ENCODE peak calls at places on chromosome 11, in five cellular contexts. P is CD4-positive, alpha-beta T cell; O is Calu3; I is HL-60; L is cardiac muscle cell. E is an unnamed sample.

GRCh38 chr11:24592342-24592741 is 95.5 kb downstream of the LUZP2 start:
- DNase-seq in I (no peak), L (no peak), P (no peak), O (no peak), E (no peak)

GRCh38 chr11:103877221-103877620 is 159.2 kb upstream of the DDI1 start:
- DNase-seq in P (no peak), O (no peak), L (no peak), I (no peak), E (no peak)

GRCh38 chr11:72294566-72295395 is 50.8 kb upstream of the PHOX2A start:
- DNase-seq in P (no peak), O (no peak), I (no peak), L (no peak), E (no peak)

GRCh38 chr11:93655581-93656255 is 5.8 kb upstream of the CEP295 start:
- DNase-seq in I (no peak), L (no peak), P (no peak), O (no peak), E (no peak)

GRCh38 chr11:27193434-27194225 is 153.0 kb downstream of the BBOX1 start:
- DNase-seq in O (no peak), I (no peak), P (no peak), L (no peak), E (no peak)

GRCh38 chr11:1786466-1786865 is 22.7 kb upstream of the CTSD start:
- DNase-seq in L (no peak), P (no peak), I (no peak), O (no peak), E (no peak)

GRCh38 chr11:69430566-69430965 is 50.9 kb upstream of the LINC01488 start:
- DNase-seq in I (no peak), P (no peak), L (no peak), O (no peak), E (no peak)

GRCh38 chr11:115535781-115536180 is 31.6 kb upstream of the CADM1 start:
- DNase-seq in P (no peak), O (no peak), I (no peak), L (peak), E (no peak)

GRCh38 chr11:123653997-123654565 is 343 bp downstream of the SCN3B start:
- DNase-seq in O (peak), I (no peak), P (peak), L (peak), E (no peak)

GRCh38 chr11:123659311-123659710 is 4.9 kb upstream of the SCN3B start:
- DNase-seq in L (no peak), I (no peak), P (no peak), O (no peak), E (no peak)

GRCh38 chr11:123653405-123653996 is 923 bp downstream of the SCN3B start:
- DNase-seq in I (no peak), L (no peak), P (no peak), O (peak), E (no peak)

GRCh38 chr11:123650901-123651300 is 3.5 kb downstream of the SCN3B start:
- DNase-seq in I (no peak), O (no peak), L (no peak), P (no peak), E (no peak)

GRCh38 chr11:123654566-123655081 is at the start of gene SCN3B:
- DNase-seq in I (no peak), O (peak), P (peak), L (peak), E (no peak)
- TF ChIP-seq CTCF in I (no peak), O (no peak), P (no peak), L (no peak), E (no peak)

GRCh38 chr11:120226714-120227113 is 13.2 kb upstream of the POU2F3 start:
- DNase-seq in I (no peak), L (no peak), P (no peak), O (no peak), E (no peak)

GRCh38 chr11:120227228-120227852 is 12.6 kb upstream of the POU2F3 start:
- DNase-seq in P (no peak), I (no peak), L (no peak), O (no peak), E (no peak)

GRCh38 chr11:120229451-120230424 is 10.2 kb upstream of the POU2F3 start:
- DNase-seq in L (peak), O (peak), I (peak), P (no peak), E (no peak)

GRCh38 chr11:120230433-120231071 is 9.4 kb upstream of the POU2F3 start:
- DNase-seq in I (no peak), O (no peak), L (no peak), P (no peak), E (no peak)

DNA sequence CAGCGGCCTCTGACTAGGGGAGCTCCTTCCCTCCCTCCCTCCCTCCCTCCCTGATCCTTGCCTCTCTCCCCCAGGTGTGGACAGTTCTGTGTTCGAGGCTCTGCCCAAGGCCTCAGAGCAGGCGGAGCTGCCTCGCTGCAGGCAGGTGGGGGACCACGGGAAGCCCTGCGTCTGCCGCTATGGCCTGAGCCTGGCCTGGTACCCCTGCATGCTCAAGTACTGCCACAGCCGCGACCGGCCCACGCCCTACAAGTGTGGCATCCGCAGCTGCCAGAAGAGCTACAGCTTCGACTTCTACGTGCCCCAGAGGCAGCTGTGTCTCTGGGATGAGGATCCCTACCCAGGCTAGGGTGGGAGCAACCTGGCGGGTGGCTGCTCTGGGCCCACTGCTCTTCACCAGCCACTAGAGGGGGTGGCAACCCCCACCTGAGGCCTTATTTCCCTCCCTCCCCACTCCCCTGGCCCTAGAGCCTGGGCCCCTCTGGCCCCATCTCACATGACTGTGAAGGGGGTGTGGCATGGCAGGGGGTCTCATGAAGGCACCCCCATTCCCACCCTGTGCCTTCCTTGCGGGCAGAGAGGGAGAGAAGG is 11.1 kb upstream of the POU2F3 start:
- DNase-seq in O (no peak), P (no peak), L (no peak), I (no peak), E (no peak)
- TF ChIP-seq CTCF in O (no peak), P (no peak), L (no peak), I (no peak), E (no peak)

DNA sequence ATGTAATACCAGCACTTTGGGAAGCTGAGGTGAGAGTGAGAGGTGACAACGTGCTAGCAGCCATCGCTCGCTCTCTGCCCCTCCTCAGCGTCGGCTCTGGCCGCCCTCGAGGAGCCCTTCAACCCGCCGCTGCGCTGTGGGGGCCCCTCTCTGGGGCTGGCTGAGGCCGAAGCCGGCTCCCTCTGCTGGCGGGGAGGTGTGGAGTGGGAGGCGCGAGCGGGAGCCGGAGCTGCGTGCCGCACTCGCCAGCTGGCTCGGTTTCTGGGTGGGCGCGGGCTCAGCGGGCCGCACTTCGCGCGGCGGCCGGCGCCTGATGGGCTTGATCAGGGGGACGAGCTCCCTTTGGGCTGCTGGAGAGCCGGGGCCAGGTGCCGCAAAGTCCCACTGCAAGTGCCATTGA is 98.9 kb upstream of the UBASH3B start:
- DNase-seq in L (peak), P (peak), I (no peak), O (no peak), E (no peak)
- TF ChIP-seq CTCF in L (peak), P (no peak), I (no peak), O (no peak), E (no peak)

DNA sequence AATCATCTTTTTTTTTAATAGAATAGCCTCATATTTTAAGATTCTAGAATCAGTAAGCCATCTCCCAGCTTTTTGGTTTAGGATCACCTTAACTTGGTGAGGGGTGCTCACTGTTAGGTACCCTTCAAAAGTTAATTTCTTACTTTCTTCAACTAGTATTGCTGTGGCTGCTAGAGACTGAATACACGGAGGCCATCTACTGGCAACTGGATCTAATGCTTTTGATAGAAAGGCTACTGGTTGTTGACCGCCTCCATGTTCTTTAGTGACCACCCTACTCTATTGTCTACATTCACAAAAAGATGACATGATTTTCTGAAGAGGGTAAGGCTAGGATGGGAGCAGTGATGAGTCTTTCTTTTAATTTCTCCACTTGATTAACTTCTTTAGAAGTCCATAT is 16.7 kb upstream of the ALDH3B2 start:
- DNase-seq in O (no peak), L (peak), I (peak), P (no peak), E (no peak)
- TF ChIP-seq CTCF in O (peak), L (peak), I (no peak), P (peak), E (no peak)

GRCh38 chr11:67194096-67194495 is 72.2 kb upstream of the GRK2 start:
- DNase-seq in O (no peak), I (no peak), P (no peak), L (no peak), E (no peak)

GRCh38 chr11:67199751-67200150 is 66.5 kb upstream of the GRK2 start:
- DNase-seq in P (no peak), O (no peak), I (no peak), L (no peak), E (no peak)

GRCh38 chr11:67197606-67198005 is 68.7 kb upstream of the GRK2 start:
- DNase-seq in L (no peak), I (no peak), O (no peak), P (no peak), E (no peak)

DNA sequence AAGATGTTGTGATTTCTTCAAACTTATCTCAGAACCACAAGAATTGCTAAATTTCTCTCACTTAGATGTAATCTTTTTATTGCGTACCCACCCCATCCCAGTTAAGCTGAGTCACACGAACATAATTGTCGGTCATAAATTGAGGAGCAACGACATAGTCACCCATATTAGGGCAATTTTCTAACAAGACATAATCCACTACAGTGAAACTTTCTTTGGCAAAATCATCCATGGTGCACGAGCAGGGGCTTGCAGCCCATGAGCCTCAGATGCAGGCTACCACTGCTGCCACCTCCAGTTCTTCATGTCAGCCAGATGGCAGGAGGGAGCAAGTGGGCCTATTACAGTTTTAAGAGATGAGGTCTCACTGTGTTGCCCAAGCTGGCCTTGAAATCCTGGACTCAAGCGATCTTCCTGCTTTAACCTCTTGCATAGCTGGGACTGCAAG is 70.3 kb upstream of the GRK2 start:
- DNase-seq in O (no peak), L (no peak), P (no peak), I (peak), E (no peak)
- TF ChIP-seq CTCF in O (no peak), L (no peak), P (no peak), I (no peak), E (no peak)

GRCh38 chr11:119046489-119046888 is 10.5 kb downstream of the HYOU1 start:
- DNase-seq in L (no peak), P (no peak), O (no peak), I (no peak), E (no peak)

GRCh38 chr11:119041821-119042514 is 11.3 kb upstream of the SLC37A4 start:
- DNase-seq in I (no peak), P (no peak), L (no peak), O (no peak), E (no peak)

GRCh38 chr11:119047205-119047604 is 9.8 kb downstream of the HYOU1 start:
- DNase-seq in P (no peak), O (no peak), L (no peak), I (no peak), E (no peak)

GRCh38 chr11:119048644-119049043 is 8.4 kb downstream of the HYOU1 start:
- DNase-seq in L (no peak), I (no peak), O (no peak), P (no peak), E (no peak)

GRCh38 chr11:119044708-119045107 is 12.3 kb downstream of the HYOU1 start:
- DNase-seq in O (no peak), L (no peak), P (no peak), I (no peak), E (no peak)
- TF ChIP-seq CTCF in O (no peak), L (no peak), P (no peak), I (no peak), E (peak)

GRCh38 chr11:61581030-61581928 is at the start of gene SYT7:
- DNase-seq in O (peak), L (peak), P (peak), I (peak), E (peak)
- TF ChIP-seq CTCF in O (no peak), L (peak), P (no peak), I (no peak), E (no peak)

GRCh38 chr11:17276236-17277023 is at the start of gene NUCB2:
- DNase-seq in L (peak), I (peak), P (peak), O (peak), E (peak)
- TF ChIP-seq CTCF in L (no peak), I (no peak), P (no peak), O (no peak), E (no peak)

GRCh38 chr11:134071306-134071705 is 2.4 kb downstream of the JAM3 start:
- DNase-seq in P (no peak), I (no peak), L (no peak), O (no peak), E (no peak)

GRCh38 chr11:134074346-134074745 is 5.5 kb downstream of the JAM3 start:
- DNase-seq in O (no peak), P (no peak), L (no peak), I (no peak), E (no peak)

GRCh38 chr11:134069996-134070845 is 1.3 kb downstream of the JAM3 start:
- DNase-seq in O (no peak), P (no peak), L (peak), I (no peak), E (no peak)

GRCh38 chr11:134069426-134069921 is 602 bp downstream of the JAM3 start:
- DNase-seq in O (no peak), P (no peak), I (no peak), L (peak), E (no peak)

GRCh38 chr11:134071766-134072403 is 3.0 kb downstream of the JAM3 start:
- DNase-seq in O (no peak), L (no peak), I (no peak), P (no peak), E (no peak)
- TF ChIP-seq CTCF in O (no peak), L (no peak), I (no peak), P (no peak), E (no peak)